ENCODE peak calls at places on chromosomes 1 and 21, in seven cellular contexts. I is NCI-H774, H is GM12891, C is HepG2, N is occipital lobe, E is nephron progenitor cell, F is anterior cingulate cortex. R is an unnamed sample.

GRCh38 chr1:161127649-161128048 is 4.8 kb downstream of the DEDD start:
- DNase-seq in E (no peak), I (no peak), C (no peak), N (no peak), F (no peak), H (no peak), R (peak)

GRCh38 chr1:3381901-3382300 is 72.6 kb upstream of the ARHGEF16 start:
- DNase-seq in F (no peak), E (no peak), N (no peak), C (no peak), I (no peak), H (no peak), R (no peak)

GRCh38 chr1:39833121-39833520 is 44.5 kb upstream of the BMP8B start:
- DNase-seq in H (no peak), E (no peak), F (no peak), N (no peak), I (no peak), C (no peak), R (no peak)

GRCh38 chr1:77548285-77548684 is 134.2 kb downstream of the ZZZ3 start:
- DNase-seq in C (no peak), I (no peak), E (no peak), N (no peak), F (no peak), H (no peak), R (no peak)

GRCh38 chr21:28763809-28764418 is 228.8 kb downstream of the LTN1 start:
- DNase-seq in C (no peak), N (no peak), E (no peak), F (no peak), I (no peak), H (no peak), R (no peak)

GRCh38 chr21:23861908-23862504 is 1745.3 kb downstream of the MRPL39 start:
- DNase-seq in F (no peak), N (no peak), E (no peak), C (no peak), H (no peak), I (no peak), R (no peak)

GRCh38 chr1:61757945-61758344 is 15.7 kb downstream of the PATJ start:
- DNase-seq in E (no peak), C (no peak), I (no peak), H (no peak), N (no peak), F (no peak), R (no peak)

GRCh38 chr1:28577738-28578536 is 14.1 kb upstream of the RAB42 start:
- DNase-seq in F (no peak), E (no peak), C (no peak), I (no peak), N (no peak), H (no peak), R (no peak)

GRCh38 chr1:844472-845026 is 79.2 kb upstream of the SAMD11 start:
- DNase-seq in N (no peak), I (no peak), E (no peak), H (no peak), C (no peak), F (no peak), R (no peak)

GRCh38 chr1:111921948-111922347 is 67.5 kb downstream of the KCND3 start:
- DNase-seq in H (no peak), I (no peak), F (no peak), C (no peak), E (no peak), N (no peak), R (no peak)

GRCh38 chr21:39863111-39863510 is 4.1 kb upstream of the PCP4 start:
- DNase-seq in E (no peak), H (no peak), C (no peak), N (no peak), F (no peak), I (peak), R (no peak)

GRCh38 chr21:16095005-16095404 is 365.2 kb downstream of the USP25 start:
- DNase-seq in H (no peak), I (no peak), E (no peak), N (no peak), F (no peak), C (no peak), R (no peak)

GRCh38 chr1:905071-905749 is 18.5 kb upstream of the SAMD11 start:
- DNase-seq in E (peak), C (no peak), I (no peak), F (no peak), N (no peak), H (peak), R (peak)

GRCh38 chr21:42278750-42279149 is 36.5 kb downstream of the TFF3 start:
- DNase-seq in C (no peak), N (no peak), H (no peak), I (no peak), E (no peak), F (no peak), R (no peak)

GRCh38 chr1:1428174-1428573 is 7.1 kb upstream of the ANKRD65 start:
- DNase-seq in C (no peak), E (no peak), I (no peak), N (no peak), F (no peak), H (no peak), R (no peak)

GRCh38 chr1:9746211-9746610 is 77.6 kb downstream of the CLSTN1 start:
- DNase-seq in N (no peak), F (no peak), C (no peak), E (no peak), I (no peak), H (no peak), R (no peak)

GRCh38 chr1:244548558-244549115 is 87.6 kb downstream of the CATSPERE start:
- DNase-seq in C (no peak), F (no peak), I (no peak), H (no peak), N (no peak), E (no peak), R (no peak)

R was measured in GF-D8.